ENCODE peak calls at places on chromosomes 3 and 15, in eight cellular contexts. J is psoas muscle, H is upper lobe of left lung, X is D721Med, F is mammary epithelial cell, Y is GM13977, L is endothelial cell of umbilical vein, A is AG04450. P is an unnamed sample.

GRCh38 chr3:99549918-99550603 is 88.3 kb upstream of the COL8A1 start:
- DNase-seq in J (no peak), H (no peak), X (no peak), F (peak), Y (no peak), L (peak), A (no peak), P (no peak)

GRCh38 chr3:184336484-184337230 is 743 bp upstream of the FAM131A start:
- DNase-seq in J (peak), H (peak), X (no peak), F (peak), Y (peak), L (peak), A (no peak), P (no peak)

GRCh38 chr3:184757010-184757651 is 45.3 kb upstream of the MAGEF1 start:
- DNase-seq in J (peak), H (peak), X (no peak), F (peak), Y (no peak), L (peak), A (peak), P (no peak)

GRCh38 chr15:32884136-32884535 is 166.3 kb downstream of the GREM1 start:
- DNase-seq in J (no peak), H (no peak), X (no peak), F (no peak), Y (no peak), L (no peak), A (no peak), P (no peak)

GRCh38 chr3:105399611-105400010 is 32.9 kb downstream of the ALCAM start:
- DNase-seq in J (no peak), H (no peak), X (no peak), F (peak), Y (no peak), L (no peak), A (no peak), P (no peak)

GRCh38 chr3:72317491-72317890 is 530.8 kb downstream of the SHQ1 start:
- DNase-seq in J (no peak), H (no peak), X (no peak), F (no peak), Y (no peak), L (peak), A (no peak), P (no peak)

GRCh38 chr15:37140531-37141053 is 40.2 kb upstream of the MEIS2 start:
- DNase-seq in J (no peak), H (no peak), X (no peak), F (no peak), Y (no peak), L (no peak), A (no peak), P (no peak)

GRCh38 chr3:142275856-142276255 is 50.5 kb upstream of the GK5 start:
- DNase-seq in J (no peak), H (no peak), X (no peak), F (peak), Y (no peak), L (no peak), A (peak), P (no peak)

GRCh38 chr15:99324082-99324620 is 72.9 kb downstream of the LRRC28 start:
- DNase-seq in J (no peak), H (no peak), X (no peak), F (peak), Y (no peak), L (peak), A (peak), P (no peak)

GRCh38 chr3:13895155-13896105 is 15.6 kb upstream of the WNT7A start:
- DNase-seq in J (peak), H (peak), X (peak), F (peak), Y (peak), L (peak), A (peak), P (peak)

GRCh38 chr15:58864602-58865419 is 68.7 kb downstream of the SLTM start:
- DNase-seq in J (peak), H (peak), X (no peak), F (no peak), Y (peak), L (no peak), A (no peak), P (peak)

GRCh38 chr3:119669906-119670570 is 7.2 kb downstream of the COX17 start:
- DNase-seq in J (no peak), H (no peak), X (no peak), F (no peak), Y (no peak), L (peak), A (no peak), P (no peak)

GRCh38 chr3:45596290-45596791 is 1.8 kb downstream of the LIMD1 start:
- DNase-seq in J (no peak), H (no peak), X (no peak), F (no peak), Y (peak), L (no peak), A (no peak), P (peak)

GRCh38 chr3:129330413-129330812 is 51.7 kb downstream of the HMCES start:
- DNase-seq in J (peak), H (no peak), X (no peak), F (no peak), Y (no peak), L (no peak), A (no peak), P (no peak)

GRCh38 chr15:61479601-61480000 is 250.5 kb upstream of the RORA start:
- DNase-seq in J (no peak), H (no peak), X (no peak), F (peak), Y (no peak), L (no peak), A (no peak), P (no peak)

GRCh38 chr3:170485696-170486095 is 67.0 kb downstream of the CLDN11 start:
- DNase-seq in J (no peak), H (no peak), X (no peak), F (no peak), Y (no peak), L (no peak), A (no peak), P (no peak)

GRCh38 chr3:170485294-170485693 is 66.6 kb downstream of the CLDN11 start:
- DNase-seq in J (no peak), H (no peak), X (no peak), F (no peak), Y (no peak), L (no peak), A (no peak), P (no peak)

GRCh38 chr3:170484869-170485268 is 66.2 kb downstream of the CLDN11 start:
- DNase-seq in J (no peak), H (no peak), X (no peak), F (no peak), Y (no peak), L (no peak), A (no peak), P (no peak)

GRCh38 chr3:170482199-170482598 is 63.5 kb downstream of the CLDN11 start:
- DNase-seq in J (no peak), H (no peak), X (no peak), F (no peak), Y (no peak), L (no peak), A (no peak), P (no peak)

GRCh38 chr3:170483485-170484262 is 65.0 kb downstream of the CLDN11 start:
- DNase-seq in J (no peak), H (no peak), X (no peak), F (no peak), Y (no peak), L (no peak), A (no peak), P (no peak)
- TF ChIP-seq CTCF in J (no peak), H (no peak), X (no peak), F (no peak), Y (peak), L (no peak), A (peak), P (no peak)

DNA sequence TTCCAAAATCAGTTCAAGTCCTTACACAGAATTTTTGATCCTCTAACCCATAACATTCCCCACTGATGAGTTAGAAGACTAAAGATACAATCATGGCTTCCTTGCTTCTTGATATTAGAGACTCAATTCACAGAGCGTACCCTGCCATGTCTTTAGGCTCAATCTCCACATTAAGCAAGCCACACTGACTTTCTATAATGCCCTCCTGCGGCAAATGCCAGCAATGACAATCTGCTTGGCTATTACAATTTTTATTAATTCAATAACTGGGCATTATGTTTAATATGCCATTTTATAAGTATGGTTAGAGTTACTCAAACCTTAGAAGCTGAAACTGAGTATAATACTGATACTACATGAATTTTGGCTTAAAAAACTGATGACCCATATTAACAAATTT is 479.7 kb upstream of the NR2F2 start:
- DNase-seq in J (no peak), H (no peak), X (no peak), F (no peak), Y (no peak), L (no peak), A (no peak), P (no peak)
- TF ChIP-seq CTCF in J (no peak), H (no peak), X (peak), F (no peak), Y (no peak), L (no peak), A (no peak), P (no peak)

DNA sequence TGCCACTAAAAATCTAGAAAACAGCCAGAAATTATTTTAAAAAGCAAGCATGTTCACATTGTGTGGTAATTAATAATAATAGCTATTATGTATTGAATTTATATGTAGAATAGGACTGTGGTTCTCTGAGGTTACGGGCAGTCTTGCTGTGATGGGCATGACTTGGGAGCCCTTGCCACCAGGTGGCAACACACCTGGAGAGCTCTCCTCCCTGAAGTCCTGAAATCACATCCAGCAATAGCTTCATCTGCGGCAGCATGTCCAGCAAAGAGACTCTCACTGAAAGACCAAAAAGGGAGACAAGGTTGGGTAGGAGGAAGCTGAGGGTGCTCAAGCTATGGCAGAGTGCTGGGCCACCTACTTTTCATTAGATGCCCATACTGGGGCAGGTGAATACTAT is 206.8 kb upstream of the IL12A start:
- DNase-seq in J (no peak), H (no peak), X (no peak), F (no peak), Y (no peak), L (no peak), A (no peak), P (no peak)
- TF ChIP-seq CTCF in J (no peak), H (no peak), X (no peak), F (peak), Y (no peak), L (no peak), A (no peak), P (no peak)

DNA sequence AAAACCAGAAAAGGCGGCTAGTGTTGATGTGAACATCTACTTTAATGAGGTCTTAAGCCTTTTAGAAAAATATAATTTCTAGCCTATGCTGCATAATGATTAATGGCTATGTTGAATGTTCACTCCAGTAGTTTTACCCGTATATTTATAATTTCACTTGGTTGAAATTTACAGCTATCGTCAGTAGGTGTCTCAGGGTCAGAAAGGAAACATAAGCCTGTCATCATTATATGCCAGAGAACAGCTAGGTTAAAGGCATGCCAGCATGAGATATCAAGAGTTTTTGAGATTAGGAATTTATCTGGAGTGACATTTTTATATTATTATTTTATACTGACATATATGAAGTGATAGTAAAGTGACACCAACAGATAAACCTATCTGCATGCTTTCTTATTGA is 904.1 kb downstream of the OTOL1 start:
- DNase-seq in J (no peak), H (no peak), X (no peak), F (no peak), Y (no peak), L (no peak), A (no peak), P (no peak)
- TF ChIP-seq CTCF in J (no peak), H (no peak), X (no peak), F (no peak), Y (no peak), L (no peak), A (no peak), P (no peak)

GRCh38 chr15:96388673-96389072 is 58.2 kb downstream of the NR2F2 start:
- DNase-seq in J (no peak), H (no peak), X (no peak), F (no peak), Y (no peak), L (no peak), A (no peak), P (no peak)
- TF ChIP-seq CTCF in J (no peak), H (no peak), X (no peak), F (no peak), Y (no peak), L (no peak), A (no peak), P (no peak)

DNA sequence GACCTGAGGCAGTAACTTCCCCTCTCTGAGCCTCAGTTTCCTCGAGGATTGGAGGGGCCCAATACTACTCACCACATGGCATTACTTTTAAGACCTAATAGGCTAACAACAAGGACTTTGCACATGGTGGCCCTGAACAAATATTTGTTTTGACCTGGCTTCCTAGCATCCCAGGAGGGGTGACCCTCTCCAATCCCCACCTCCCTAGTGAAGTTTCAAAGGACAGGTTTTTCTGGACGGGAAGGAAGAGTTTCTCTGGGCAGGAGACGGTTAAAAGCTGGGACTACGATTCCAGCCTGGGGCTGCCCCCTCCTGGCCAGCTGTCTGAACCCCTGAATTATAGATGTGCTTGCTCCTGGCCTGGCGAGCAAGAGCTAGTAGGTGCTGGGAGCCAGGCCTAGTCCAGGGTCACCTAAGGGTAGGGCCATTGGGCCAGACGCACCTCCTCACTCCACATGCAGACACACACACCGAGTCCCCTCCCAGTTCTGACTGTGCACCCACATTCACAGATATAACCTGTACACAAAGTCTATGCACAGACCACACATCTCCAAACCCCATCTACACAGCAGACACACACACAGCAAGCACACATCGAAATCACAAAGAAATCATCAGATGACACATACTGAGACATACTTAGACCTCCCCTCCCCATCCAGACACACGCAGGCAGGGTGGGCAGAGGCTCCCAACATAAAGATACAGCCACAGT is 2.7 kb upstream of the ISL2 start:
- DNase-seq in J (no peak), H (no peak), X (no peak), F (no peak), Y (peak), L (no peak), A (no peak), P (no peak)
- TF ChIP-seq CTCF in J (no peak), H (peak), X (peak), F (no peak), Y (peak), L (no peak), A (peak), P (no peak)

P was measured in activated B cell treated with CpG ODN at 0.5 μM for 24 hours.